ENCODE peak calls at places on chromosomes 11 and 22, in six cellular contexts. A, R, V, I, G and M are unnamed samples.

GRCh38 chr22:43976861-43977795 is 21.9 kb downstream of the SAMM50 start:
- DNase-seq in G (no peak), R (no peak), A (no peak), V (no peak), I (no peak), M (no peak)

GRCh38 chr11:27420217-27420616 is 52.4 kb downstream of the LGR4 start:
- DNase-seq in I (no peak), A (peak; percentile 51), V (no peak), G (no peak), R (no peak), M (no peak)

GRCh38 chr22:20946991-20947390 is 20.1 kb upstream of the AIFM3 start:
- DNase-seq in V (no peak), I (no peak), R (no peak), G (no peak), A (no peak), M (no peak)

GRCh38 chr11:106840993-106841392 is 177.3 kb downstream of the GUCY1A2 start:
- DNase-seq in I (no peak), R (no peak), G (no peak), A (peak; percentile 19), V (no peak), M (no peak)

GRCh38 chr11:132318421-132319157 is 948.2 kb downstream of the NTM start:
- DNase-seq in V (no peak), R (peak; percentile 76), G (no peak), A (no peak), I (no peak), M (no peak)

GRCh38 chr22:27317156-27317555 is 484.4 kb downstream of the MN1 start:
- DNase-seq in I (peak; percentile 50), R (no peak), V (no peak), A (peak; percentile 65), G (no peak), M (no peak)

GRCh38 chr11:94134651-94135512 is 6.2 kb downstream of the PANX1 start:
- DNase-seq in V (no peak), G (no peak), R (peak; percentile 96), A (no peak), I (no peak), M (peak; percentile 80)

GRCh38 chr11:28528217-28528616 is 420.0 kb downstream of the METTL15 start:
- DNase-seq in G (no peak), R (no peak), V (no peak), A (no peak), I (no peak), M (no peak)

GRCh38 chr11:47442514-47442913 is 6.4 kb downstream of the RAPSN start:
- DNase-seq in R (no peak), G (no peak), I (no peak), V (no peak), A (no peak), M (no peak)

GRCh38 chr11:128519353-128519752 is 68.0 kb downstream of the ETS1 start:
- DNase-seq in R (no peak), I (no peak), A (no peak), V (no peak), G (no peak), M (no peak)

GRCh38 chr11:2837096-2837601 is 48.4 kb downstream of the CDKN1C start:
- DNase-seq in I (peak; percentile 88), G (no peak), V (peak; percentile 50), A (peak; percentile 52), R (peak; percentile 11), M (peak; percentile 81)

GRCh38 chr11:88320149-88320559 is 17.4 kb downstream of the CTSC start:
- DNase-seq in R (peak; percentile 76), A (no peak), V (no peak), G (no peak), I (no peak), M (no peak)

GRCh38 chr22:22397875-22398524 is 110.5 kb downstream of the ZNF280B start:
- DNase-seq in G (no peak), V (no peak), I (no peak), A (no peak), R (no peak), M (no peak)

GRCh38 chr22:47376901-47377520 is 614.6 kb downstream of the TBC1D22A start:
- DNase-seq in A (no peak), R (no peak), V (no peak), I (no peak), G (no peak), M (no peak)

GRCh38 chr11:57301711-57302423 is 22.9 kb downstream of the TNKS1BP1 start:
- DNase-seq in R (no peak), V (no peak), G (no peak), A (no peak), I (no peak), M (no peak)

GRCh38 chr22:30080805-30081204 is 541 bp downstream of the HORMAD2 start:
- DNase-seq in I (peak; percentile 28), G (no peak), R (no peak), A (no peak), V (no peak), M (no peak)

GRCh38 chr22:35313311-35314121 is 13.8 kb downstream of the TOM1 start:
- DNase-seq in V (no peak), A (no peak), I (no peak), R (peak; percentile 96), G (no peak), M (no peak)

GRCh38 chr11:35165416-35166368 is 26.7 kb downstream of the CD44 start:
- DNase-seq in V (no peak), R (peak; percentile 50), I (no peak), A (no peak), G (no peak), M (no peak)

GRCh38 chr22:46000081-46001027 is 23.4 kb upstream of the WNT7B start:
- DNase-seq in V (no peak), A (no peak), I (no peak), R (no peak), G (no peak), M (no peak)
- H3K4ac ChIP-seq in V (no peak overlapping the region), A (no peak overlapping the region), I (no peak overlapping the region), R (no peak overlapping the region), G (no peak overlapping the region), M (no peak overlapping the region)

GRCh38 chr11:122745111-122745510 is 89.6 kb downstream of the UBASH3B start:
- DNase-seq in V (no peak), G (no peak), A (no peak), R (peak; percentile 27), I (no peak), M (no peak)

GRCh38 chr11:122743093-122743741 is 87.7 kb downstream of the UBASH3B start:
- DNase-seq in I (no peak), A (no peak), G (no peak), R (no peak), V (no peak), M (no peak)

GRCh38 chr11:122746050-122746478 is 90.5 kb downstream of the UBASH3B start:
- DNase-seq in G (no peak), I (no peak), A (no peak), V (no peak), R (no peak), M (no peak)

GRCh38 chr11:122742350-122742749 is 86.8 kb downstream of the UBASH3B start:
- DNase-seq in V (no peak), I (no peak), R (no peak), A (no peak), G (no peak), M (no peak)

GRCh38 chr11:122743949-122744876 is 88.7 kb downstream of the UBASH3B start:
- DNase-seq in G (no peak), R (no peak), I (no peak), V (no peak), A (no peak), M (no peak)
- H3K4me1 ChIP-seq in G (no peaks in the 10 kb centered on the region), R (peaks cover 32% of the 10 kb centered on the region), I (no peaks in the 10 kb centered on the region), V (peaks cover 16% of the 10 kb centered on the region), A (no peaks in the 10 kb centered on the region), M (peaks cover 7% of the 10 kb centered on the region)

DNA sequence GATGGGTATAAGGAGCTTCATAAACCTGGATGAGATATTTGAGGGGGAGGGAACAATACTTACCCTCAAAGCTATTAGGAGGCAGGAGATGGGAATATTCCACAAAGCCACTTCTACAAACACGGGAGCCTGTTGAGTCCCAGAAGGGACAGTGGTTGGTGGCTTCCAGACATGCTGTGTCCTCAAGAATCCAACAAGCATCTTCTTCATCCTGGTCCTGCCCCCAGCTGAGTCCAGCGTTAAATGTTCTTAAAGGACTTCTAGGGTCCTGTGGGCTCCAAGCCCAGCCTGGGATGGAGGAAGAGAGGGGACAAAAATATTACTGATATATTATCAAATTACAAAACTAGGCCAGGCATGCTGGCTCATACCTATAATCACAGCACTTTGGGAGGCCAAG is 2.3 kb downstream of the CSKMT start:
- DNase-seq in V (no peak), R (no peak), G (no peak), I (no peak), A (no peak), M (no peak)
- H3K4ac ChIP-seq in V (no peak overlapping the region), R (no peak overlapping the region), G (no peak overlapping the region), I (no peak overlapping the region), A (no peak overlapping the region), M (no peak overlapping the region)

GRCh38 chr22:49947296-49947622 is 13.3 kb upstream of the PIM3 start:
- DNase-seq in I (no peak), G (no peak), R (no peak), V (no peak), A (no peak), M (no peak)

GRCh38 chr22:49948958-49949913 is 11.3 kb upstream of the PIM3 start:
- DNase-seq in I (no peak), A (no peak), R (no peak), G (no peak), V (no peak), M (peak; percentile 78)

GRCh38 chr22:49946612-49947295 is 13.8 kb upstream of the PIM3 start:
- DNase-seq in G (no peak), V (no peak), R (no peak), I (peak; percentile 43), A (no peak), M (peak; percentile 81)

GRCh38 chr22:49948573-49948957 is 12.0 kb upstream of the PIM3 start:
- DNase-seq in I (no peak), R (no peak), G (no peak), V (no peak), A (no peak), M (no peak)

DNA sequence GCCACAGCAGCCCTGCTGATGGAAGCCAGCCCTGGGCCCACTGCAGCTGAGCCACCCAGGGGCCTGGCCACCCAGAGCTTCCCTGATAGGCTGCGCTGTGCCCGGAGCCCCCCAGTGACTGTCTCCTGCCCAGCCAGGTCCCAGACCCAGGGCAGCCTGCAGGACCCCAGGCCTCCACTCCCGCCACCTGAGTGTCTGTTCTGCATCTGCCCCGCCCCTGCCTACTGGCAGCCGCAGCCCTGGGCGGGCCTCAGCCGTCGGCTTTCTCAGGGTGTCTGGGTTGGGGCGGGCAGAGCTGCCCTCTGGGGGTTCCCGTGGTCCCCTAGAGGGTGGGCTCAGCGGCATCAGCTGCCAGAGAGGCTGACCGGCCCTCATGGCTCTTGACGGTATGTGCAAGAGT is 12.5 kb upstream of the PIM3 start:
- DNase-seq in V (no peak), A (no peak), G (no peak), I (peak; percentile 39), R (no peak), M (no peak)
- H3K4me1 ChIP-seq in V (peaks cover 27% of the 10 kb centered on the region), A (no peaks in the 10 kb centered on the region), G (peaks cover 12% of the 10 kb centered on the region), I (no peaks in the 10 kb centered on the region), R (peaks cover 25% of the 10 kb centered on the region), M (peaks cover 47% of the 10 kb centered on the region)

DNA sequence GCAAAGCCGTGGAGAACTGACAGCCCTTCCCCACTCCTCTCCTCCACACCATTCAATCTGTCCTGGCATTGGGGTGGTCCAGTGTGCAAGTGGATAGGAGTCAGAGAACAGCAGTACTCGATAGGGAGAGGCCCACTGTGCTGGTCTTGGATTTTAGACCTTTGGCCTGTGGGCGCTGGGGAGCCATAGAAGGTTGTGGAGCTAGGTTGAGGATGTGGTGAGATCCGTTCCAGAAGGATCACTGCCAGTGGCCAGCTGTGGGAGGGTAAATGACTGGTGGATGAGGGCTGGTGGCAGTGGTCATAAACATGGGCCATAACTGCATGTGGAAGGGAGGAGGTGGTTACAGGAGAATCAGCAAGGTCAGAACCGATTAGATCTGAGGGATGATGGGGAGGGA is 28.6 kb downstream of the ANO1 start:
- DNase-seq in G (no peak), R (no peak), I (no peak), V (no peak), A (no peak), M (no peak)
- H3K4ac ChIP-seq in G (no peak overlapping the region), R (no peak overlapping the region), I (no peak overlapping the region), V (no peak overlapping the region), A (no peak overlapping the region), M (no peak overlapping the region)